ENCODE peak calls at places on chromosomes 16 and 17, in five cellular contexts. I is G401; F is GM03348; G is stimulated activated naive CD8-positive, alpha-beta T cell treated with anti-CD3 and anti-CD28 coated beads, Interleukin-15, amount 100 ng/mL, for 72 hours; R is T47D. H is an unnamed sample.

GRCh38 chr17:30824002-30824355 is 513 bp downstream of the CRLF3 start:
- DNase-seq in G (peak; percentile 48), F (peak; percentile 50), I (peak; percentile 30), R (no peak), H (peak; percentile 57)

GRCh38 chr16:49833055-49833454 is 22.9 kb downstream of the ZNF423 start:
- DNase-seq in G (no peak), F (no peak), R (no peak), I (no peak), H (no peak)

GRCh38 chr17:48335858-48336500 is 94.0 kb downstream of the SKAP1 start:
- DNase-seq in G (no peak), R (peak; percentile 81), I (peak; percentile 58), F (peak; percentile 40), H (no peak)

GRCh38 chr16:49592507-49593422 is 219.2 kb downstream of the C16orf78 start:
- DNase-seq in G (peak; percentile 39), I (peak; percentile 37), F (peak; percentile 77), R (peak; percentile 26), H (peak; percentile 56)

GRCh38 chr17:36524428-36524876 is 10.2 kb downstream of the MYO19 start:
- DNase-seq in I (no peak), G (no peak), R (no peak), F (no peak), H (no peak)

GRCh38 chr16:29321000-29321393 is 85.5 kb downstream of the NPIPB11 start:
- DNase-seq in R (no peak), F (no peak), I (no peak), G (no peak), H (no peak)

GRCh38 chr16:56360117-56361008 is 65.0 kb downstream of the AMFR start:
- DNase-seq in I (no peak), G (no peak), R (no peak), F (no peak), H (no peak)

GRCh38 chr17:156094-156621 is 18.8 kb downstream of the SCGB1C2 start:
- DNase-seq in G (no peak), F (no peak), I (no peak), R (no peak), H (no peak)

GRCh38 chr16:88591577-88592021 is 21.4 kb downstream of the ZC3H18 start:
- DNase-seq in R (no peak), G (peak; percentile 37), F (peak; percentile 48), I (no peak), H (no peak)

GRCh38 chr17:80270104-80270503 is 9.5 kb downstream of the RNF213 start:
- DNase-seq in I (peak; percentile 45), G (no peak), F (no peak), R (no peak), H (no peak)

GRCh38 chr16:19698480-19699465 is 19.3 kb downstream of the KNOP1 start:
- DNase-seq in G (no peak), R (no peak), F (peak; percentile 73), I (no peak), H (no peak)